ENCODE peak calls at places on chromosomes 4 and X, in six cellular contexts. B is fibroblast of villous mesenchyme, O is body of pancreas, S is tibial artery, K is right atrium auricular region, A is A549. H is an unnamed sample.

GRCh38 chr4:186657766-186658165 is 65.9 kb downstream of the FAT1 start:
- DNase-seq in A (no peak), S (no peak), B (no peak), O (no peak), K (no peak), H (no peak)

GRCh38 chrX:11944486-11944885 is 186.4 kb downstream of the MSL3 start:
- DNase-seq in A (peak; percentile 53), K (no peak), S (no peak), O (no peak), B (peak; percentile 52), H (no peak)

GRCh38 chr4:146943691-146944375 is 1.8 kb downstream of the TTC29 start:
- DNase-seq in B (no peak), K (no peak), O (no peak), S (no peak), A (no peak), H (no peak)

GRCh38 chr4:10259976-10260375 is 143.4 kb upstream of the WDR1 start:
- DNase-seq in S (no peak), B (no peak), A (no peak), O (no peak), K (no peak), H (no peak)

GRCh38 chr4:95050980-95051688 is 293.4 kb downstream of the BMPR1B start:
- DNase-seq in B (no peak), A (peak; percentile 63), K (no peak), S (no peak), O (no peak), H (peak; percentile 54)

GRCh38 chr4:186934841-186935443 is 211.3 kb upstream of the FAT1 start:
- DNase-seq in O (no peak), A (no peak), K (no peak), B (no peak), S (no peak), H (no peak)

GRCh38 chr4:169984203-169984602 is 42.0 kb downstream of the MFAP3L start:
- DNase-seq in S (no peak), K (no peak), O (no peak), B (no peak), A (no peak), H (no peak)

GRCh38 chr4:138062929-138063328 is 179.2 kb downstream of the SLC7A11 start:
- DNase-seq in O (no peak), S (no peak), B (no peak), A (no peak), K (no peak), H (no peak)

GRCh38 chrX:18490816-18491215 is 65.4 kb downstream of the CDKL5 start:
- DNase-seq in A (no peak), O (no peak), K (no peak), B (peak; percentile 8), S (no peak), H (no peak)

GRCh38 chr4:88719381-88719780 is 21.8 kb upstream of the NAP1L5 start:
- DNase-seq in S (no peak), A (no peak), O (no peak), K (no peak), B (no peak), H (no peak)

GRCh38 chr4:137738377-137738990 is 206.2 kb upstream of the PCDH18 start:
- DNase-seq in K (no peak), B (no peak), S (no peak), O (no peak), A (no peak), H (no peak)

GRCh38 chr4:154014401-154015105 is 225.7 kb upstream of the SFRP2 start:
- DNase-seq in S (no peak), A (no peak), B (peak; percentile 13), O (no peak), K (no peak), H (no peak)

GRCh38 chr4:52096048-52096447 is 44.9 kb downstream of the SPATA18 start:
- DNase-seq in S (no peak), K (no peak), A (no peak), B (no peak), O (no peak), H (no peak)

GRCh38 chr4:8328456-8328855 is 58.9 kb downstream of the HTRA3 start:
- DNase-seq in S (no peak), A (no peak), O (no peak), K (no peak), B (no peak), H (peak; percentile 8)

GRCh38 chr4:98686847-98687246 is 28.4 kb upstream of the TSPAN5 start:
- DNase-seq in B (no peak), O (no peak), K (no peak), S (no peak), A (no peak), H (no peak)

GRCh38 chr4:44495136-44495535 is 46.5 kb upstream of the KCTD8 start:
- DNase-seq in O (no peak), S (no peak), K (no peak), B (no peak), A (no peak), H (no peak)

DNA sequence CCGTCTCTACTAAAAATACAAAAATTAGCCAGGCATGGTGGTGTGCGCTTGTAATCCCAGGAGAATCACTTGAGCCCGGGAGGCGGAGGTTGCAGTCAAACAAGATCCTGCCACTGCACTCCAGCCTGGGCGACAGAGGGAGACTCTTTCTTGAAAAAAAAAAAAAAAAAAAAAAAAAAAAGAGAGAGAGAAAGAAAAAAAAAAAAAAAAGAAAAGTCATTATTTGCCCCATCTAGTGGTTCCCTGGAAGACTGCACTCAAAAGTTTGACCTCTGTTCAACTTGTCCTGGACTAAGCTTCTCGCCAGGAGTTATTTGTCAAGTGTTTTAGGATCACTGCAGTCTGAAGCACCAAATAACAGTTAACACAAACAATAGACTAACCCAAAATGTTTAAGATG is 45.3 kb upstream of the KCTD8 start:
- DNase-seq in S (no peak), A (peak; percentile 17), K (no peak), B (peak; percentile 2), O (no peak), H (no peak)
- TF ChIP-seq CTCF in S (no peak), A (no peak), K (no peak), B (peak; percentile 42), O (peak; percentile 64), H (no peak)

GRCh38 chr4:26028133-26028792 is 114.2 kb downstream of the SMIM20 start:
- DNase-seq in O (no peak), S (no peak), K (no peak), B (no peak), A (no peak), H (no peak)
- H3K4me3 ChIP-seq in O (no peak overlapping the region), S (no peak overlapping the region), K (no peak overlapping the region), B (no peak overlapping the region), A (no peak overlapping the region), H (no peak overlapping the region)

GRCh38 chrX:103846395-103846794 is 14.3 kb upstream of the RAB9B start:
- DNase-seq in K (no peak), A (no peak), B (no peak), S (no peak), O (no peak), H (no peak)
- TF ChIP-seq CTCF in K (no peak), A (no peak), B (no peak), S (no peak), O (no peak), H (no peak)

GRCh38 chr4:7045553-7045952 is 2.4 kb downstream of the TADA2B start:
- DNase-seq in O (no peak), K (no peak), B (no peak), A (no peak), S (no peak), H (no peak)
- H3K4me3 ChIP-seq in O (no peak overlapping the region), K (no peak overlapping the region), B (peak overlapping the region; percentile 30), A (no peak overlapping the region), S (no peak overlapping the region), H (peak overlapping the region; percentile 97)

DNA sequence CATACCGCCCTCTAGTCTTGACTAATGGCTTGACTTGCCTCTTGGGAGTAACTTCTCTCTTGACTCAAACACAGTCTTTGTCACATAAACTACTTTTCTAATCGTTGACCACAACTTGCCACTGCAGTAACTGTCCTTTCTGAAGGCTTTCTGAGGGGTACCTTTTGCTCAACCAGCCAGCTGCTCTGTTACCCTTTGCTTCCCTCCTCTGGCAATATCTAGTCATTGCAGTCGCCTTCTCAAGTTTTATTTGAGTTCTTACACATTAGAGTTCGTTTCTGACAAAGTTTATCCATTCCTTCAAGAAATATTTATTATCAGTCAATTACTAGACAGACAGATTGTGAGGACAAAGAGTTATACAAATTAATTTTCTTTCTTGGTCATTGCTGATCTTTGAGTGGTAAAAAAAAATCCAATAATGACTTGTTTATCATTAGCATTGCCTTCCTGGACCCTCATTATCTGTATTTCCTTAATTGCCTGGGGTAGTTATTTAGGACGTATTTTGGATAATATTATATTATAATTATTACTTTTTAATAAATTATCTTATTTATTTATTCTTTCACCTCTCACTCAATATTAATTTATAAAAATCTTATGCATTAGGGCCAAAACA is 506.8 kb upstream of the PCDH10 start:
- DNase-seq in K (no peak), A (peak; percentile 34), S (no peak), B (peak; percentile 16), O (peak; percentile 16), H (no peak)
- TF ChIP-seq CTCF in K (no peak), A (peak; percentile 41), S (peak; percentile 20), B (peak; percentile 62), O (peak; percentile 68), H (no peak)

DNA sequence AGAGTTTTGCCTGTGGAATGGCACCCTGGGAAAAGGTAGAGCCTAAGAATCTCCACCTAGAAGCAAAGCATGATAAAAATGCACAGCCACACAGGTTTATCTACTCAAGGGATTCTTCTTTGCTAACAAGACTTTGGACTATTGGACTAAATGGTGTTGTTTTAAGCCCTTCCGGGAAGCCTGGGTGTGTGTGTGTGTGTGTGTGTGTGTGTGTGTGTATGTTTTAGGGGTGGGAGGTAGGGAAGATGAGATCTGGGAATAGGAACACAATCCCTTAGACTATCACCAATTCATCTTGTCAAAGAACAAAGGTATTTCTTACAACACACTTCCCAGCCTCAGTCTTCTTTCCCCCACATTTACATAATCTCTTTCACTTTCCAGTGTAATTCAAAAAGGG is 327.5 kb upstream of the FGF16 start:
- DNase-seq in S (no peak), A (no peak), B (no peak), K (no peak), O (no peak), H (no peak)
- H3K4me3 ChIP-seq in S (no peak overlapping the region), A (no peak overlapping the region), B (no peak overlapping the region), K (no peak overlapping the region), O (no peak overlapping the region), H (no peak overlapping the region)

GRCh38 chr4:71941001-71941400 is 90.8 kb upstream of the NPFFR2 start:
- DNase-seq in A (peak; percentile 33), O (peak; percentile 16), K (no peak), B (peak; percentile 4), S (no peak), H (no peak)
- TF ChIP-seq CTCF in A (no peak), O (peak; percentile 32), K (no peak), B (peak; percentile 31), S (no peak), H (no peak)

GRCh38 chr4:77002721-77003120 is 53.2 kb downstream of the SEPTIN11 start:
- DNase-seq in B (no peak), A (no peak), O (no peak), K (no peak), S (no peak), H (no peak)
- H3K4me3 ChIP-seq in B (no peak overlapping the region), A (no peak overlapping the region), O (no peak overlapping the region), K (no peak overlapping the region), S (no peak overlapping the region), H (no peak overlapping the region)

H was measured in gastrocnemius medialis.